ENCODE peak calls at places on chromosomes 16 and 17, in five cellular contexts. P is IMR-90, Y is transverse colon, U is cardiac muscle cell, L is prostate gland. R is an unnamed sample. For H3K4me1, the result is how much of the 10 kb centered on the place peaks cover.

GRCh38 chr16:87608400-87608985 is 6.2 kb downstream of the JPH3 start:
- DNase-seq in P (peak), Y (peak), U (peak), L (peak), R (no peak)

GRCh38 chr17:47850692-47851573 is at the start of gene SP6:
- DNase-seq in P (peak), Y (peak), U (peak), L (peak), R (peak)

GRCh38 chr16:16166085-16166484 is 57.2 kb downstream of the ABCC6 start:
- DNase-seq in P (no peak), Y (no peak), U (no peak), L (no peak), R (no peak)

GRCh38 chr17:7403043-7403901 is 625 bp downstream of the TMEM256 start:
- DNase-seq in P (no peak), Y (peak), U (no peak), L (no peak), R (no peak)

GRCh38 chr17:17551361-17551760 is 40.1 kb downstream of the PEMT start:
- DNase-seq in P (no peak), Y (no peak), U (peak), L (no peak), R (no peak)

GRCh38 chr17:77404812-77405581 is 264.2 kb downstream of the SEC14L1 start:
- DNase-seq in P (peak), Y (peak), U (no peak), L (no peak), R (peak)

GRCh38 chr16:19883296-19883951 is 1.2 kb downstream of the GPRC5B start:
- DNase-seq in P (peak), Y (peak), U (peak), L (no peak), R (no peak)

GRCh38 chr16:85056211-85056748 is 28.7 kb downstream of the KIAA0513 start:
- DNase-seq in P (peak), Y (no peak), U (peak), L (no peak), R (no peak)

GRCh38 chr16:47705268-47705667 is 244.1 kb downstream of the PHKB start:
- DNase-seq in P (peak), Y (no peak), U (no peak), L (no peak), R (no peak)

GRCh38 chr16:69351309-69352027 is at the start of gene TMED6:
- DNase-seq in P (no peak), Y (peak), U (no peak), L (no peak), R (no peak)

GRCh38 chr17:8332128-8332527 is 7.5 kb upstream of the ODF4 start:
- DNase-seq in P (no peak), Y (no peak), U (no peak), L (no peak), R (no peak)

GRCh38 chr17:56172517-56172982 is 19.3 kb downstream of the ANKFN1 start:
- DNase-seq in P (no peak), Y (no peak), U (peak), L (peak), R (no peak)

GRCh38 chr17:80499536-80499935 is 23.1 kb upstream of the NPTX1 start:
- DNase-seq in P (no peak), Y (no peak), U (no peak), L (no peak), R (no peak)
- H3K27ac ChIP-seq in P (no peak), Y (peak), U (no peak), L (no peak), R (no peak)

GRCh38 chr17:50096092-50096491 is 941 bp downstream of the PDK2 start:
- DNase-seq in P (no peak), Y (no peak), U (no peak), L (no peak), R (no peak)
- H3K4me1 ChIP-seq in P (under half), Y (half or more), U (under half), L (under half), R (under half)

GRCh38 chr16:77271532-77272426 is 72.6 kb downstream of the SYCE1L start:
- DNase-seq in P (no peak), Y (no peak), U (no peak), L (no peak), R (no peak)

GRCh38 chr16:77277141-77277540 is 77.9 kb downstream of the SYCE1L start:
- DNase-seq in P (no peak), Y (no peak), U (no peak), L (no peak), R (no peak)

GRCh38 chr16:77273815-77274214 is 74.6 kb downstream of the SYCE1L start:
- DNase-seq in P (no peak), Y (no peak), U (no peak), L (no peak), R (no peak)

GRCh38 chr16:77277571-77277970 is 78.4 kb downstream of the SYCE1L start:
- DNase-seq in P (no peak), Y (no peak), U (no peak), L (no peak), R (no peak)

DNA sequence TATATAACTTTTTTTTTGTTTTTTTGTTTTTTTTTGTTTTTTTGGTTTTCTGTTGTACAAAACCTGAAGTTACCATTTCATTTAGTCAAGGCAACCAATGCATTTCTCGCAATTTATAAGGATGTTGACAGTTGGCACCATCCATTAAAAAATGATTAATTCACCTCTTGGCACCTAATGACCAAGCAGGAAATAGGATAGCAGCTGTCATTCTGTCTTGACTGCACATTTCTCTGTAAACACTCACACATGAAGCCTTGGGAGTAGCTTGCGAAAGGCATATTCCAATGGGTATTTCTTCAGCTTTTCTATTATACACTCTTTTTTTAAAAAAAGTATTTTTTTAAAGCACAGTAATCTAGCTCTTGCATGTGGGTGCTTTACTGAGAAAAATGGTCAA is 77.5 kb downstream of the SYCE1L start:
- DNase-seq in P (no peak), Y (no peak), U (no peak), L (no peak), R (no peak)
- H3K27ac ChIP-seq in P (no peak), Y (no peak), U (no peak), L (no peak), R (no peak)

GRCh38 chr16:88993946-88994600 is 17.1 kb upstream of the CBFA2T3 start:
- DNase-seq in P (no peak), Y (no peak), U (no peak), L (no peak), R (no peak)

GRCh38 chr16:88992351-88993005 is 15.5 kb upstream of the CBFA2T3 start:
- DNase-seq in P (no peak), Y (no peak), U (peak), L (no peak), R (no peak)

GRCh38 chr16:88994704-88995103 is 17.7 kb upstream of the CBFA2T3 start:
- DNase-seq in P (no peak), Y (no peak), U (no peak), L (no peak), R (no peak)

GRCh38 chr16:88991813-88992350 is 14.9 kb upstream of the CBFA2T3 start:
- DNase-seq in P (no peak), Y (no peak), U (no peak), L (no peak), R (no peak)

GRCh38 chr16:88993006-88993787 is 16.2 kb upstream of the CBFA2T3 start:
- DNase-seq in P (no peak), Y (no peak), U (no peak), L (no peak), R (no peak)
- H3K4me1 ChIP-seq in P (under half), Y (under half), U (under half), L (under half), R (under half)

GRCh38 chr17:80601146-80601545 is 56.5 kb downstream of the RPTOR start:
- DNase-seq in P (no peak), Y (no peak), U (no peak), L (no peak), R (no peak)
- H3K27ac ChIP-seq in P (no peak), Y (no peak), U (no peak), L (no peak), R (no peak)

DNA sequence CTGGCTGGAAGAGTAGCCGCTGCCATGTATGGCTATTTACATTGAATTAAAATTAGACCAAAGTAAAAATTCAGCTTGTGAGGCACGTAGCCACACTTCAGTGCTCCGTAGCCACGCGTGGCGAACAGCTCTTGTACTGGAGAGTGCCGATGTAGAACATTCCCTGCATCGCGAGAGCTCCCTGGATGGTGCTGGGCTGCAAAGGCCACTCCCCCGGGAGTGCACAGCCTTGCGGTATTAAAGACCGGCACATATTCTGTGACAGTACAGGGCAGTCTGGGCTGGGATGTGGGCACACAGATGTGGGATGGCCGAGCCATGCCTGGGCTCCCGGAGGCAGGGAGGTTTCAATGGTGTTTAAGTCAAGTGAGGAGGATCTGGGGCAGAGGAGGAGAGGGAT is 102.2 kb downstream of the CMIP start:
- DNase-seq in P (no peak), Y (no peak), U (no peak), L (no peak), R (no peak)
- H3K4me1 ChIP-seq in P (under half), Y (under half), U (under half), L (under half), R (under half)